ENCODE peak calls at places on chromosome 4, in four cellular contexts. Z is tibial artery, S is thoracic aorta, T is GM06990. G is an unnamed sample.

GRCh38 chr4:37601527-37601926 is 84.6 kb downstream of the RELL1 start:
- DNase-seq in S (no peak), Z (no peak), T (no peak), G (no peak)

GRCh38 chr4:82984459-82984858 is 26.2 kb downstream of the LIN54 start:
- DNase-seq in Z (no peak), S (no peak), T (no peak), G (no peak)

GRCh38 chr4:165384608-165385007 is 5.8 kb downstream of the CPE start:
- DNase-seq in Z (no peak), T (no peak), S (no peak), G (no peak)

GRCh38 chr4:145170209-145170608 is 10.2 kb downstream of the OTUD4 start:
- DNase-seq in S (no peak), Z (no peak), T (no peak), G (no peak)

GRCh38 chr4:15702941-15703403 is at the start of gene BST1:
- DNase-seq in T (peak), S (no peak), Z (peak), G (peak)

GRCh38 chr4:102599887-102600286 is 98.7 kb downstream of the NFKB1 start:
- DNase-seq in T (no peak), S (no peak), Z (no peak), G (no peak)

GRCh38 chr4:147049940-147050852 is 104.5 kb upstream of the TTC29 start:
- DNase-seq in T (no peak), S (no peak), Z (no peak), G (no peak)

GRCh38 chr4:168615294-168615693 is 118.4 kb downstream of the PALLD start:
- DNase-seq in S (no peak), T (no peak), Z (no peak), G (no peak)

GRCh38 chr4:19521151-19521550 is 730.6 kb upstream of the SLIT2 start:
- DNase-seq in T (no peak), Z (no peak), S (no peak), G (no peak)

GRCh38 chr4:90845777-90846176 is 718.6 kb downstream of the CCSER1 start:
- DNase-seq in S (no peak), Z (no peak), T (no peak), G (no peak)

GRCh38 chr4:183149968-183150539 is 51.0 kb downstream of the WWC2 start:
- DNase-seq in T (no peak), S (no peak), Z (no peak), G (no peak)

GRCh38 chr4:150310159-150310895 is 232.1 kb downstream of the DCLK2 start:
- DNase-seq in Z (no peak), T (no peak), S (no peak), G (no peak)

GRCh38 chr4:5050520-5050955 is 742 bp upstream of the STK32B start:
- DNase-seq in T (peak), S (no peak), Z (peak), G (peak)

DNA sequence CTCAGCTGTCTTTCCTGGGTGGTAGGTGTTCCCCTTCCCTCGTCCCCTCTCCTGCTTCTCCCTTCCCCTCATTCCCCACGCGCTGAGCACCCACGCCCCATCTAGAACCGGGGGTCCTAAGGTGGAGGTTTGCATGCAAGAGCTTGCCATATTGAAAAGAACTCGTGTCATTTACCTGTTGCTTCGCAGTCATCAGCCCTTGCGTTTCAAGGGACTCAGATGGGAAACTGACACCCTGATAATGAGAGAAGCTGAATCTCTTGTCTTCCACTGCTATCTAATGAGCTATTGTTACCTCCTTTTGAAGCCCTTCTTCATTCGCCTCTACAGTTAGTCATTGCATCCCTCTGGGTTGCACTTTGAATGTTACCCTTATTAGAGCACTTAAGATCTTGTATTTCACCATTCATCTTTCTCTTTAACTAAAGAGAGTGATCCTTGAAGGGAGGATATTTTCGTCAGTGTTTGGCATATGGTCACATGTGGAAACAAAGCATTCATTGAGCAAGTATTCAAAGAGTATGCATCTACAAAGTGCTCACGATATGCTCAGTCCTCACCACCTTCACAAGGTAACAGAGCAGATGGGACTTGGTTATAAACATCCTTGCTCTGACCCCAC is 25.7 kb downstream of the ARL9 start:
- DNase-seq in T (no peak), S (no peak), Z (no peak), G (no peak)
- H3K4me3 ChIP-seq in T (no peak), S (peak), Z (peak), G (peak)

DNA sequence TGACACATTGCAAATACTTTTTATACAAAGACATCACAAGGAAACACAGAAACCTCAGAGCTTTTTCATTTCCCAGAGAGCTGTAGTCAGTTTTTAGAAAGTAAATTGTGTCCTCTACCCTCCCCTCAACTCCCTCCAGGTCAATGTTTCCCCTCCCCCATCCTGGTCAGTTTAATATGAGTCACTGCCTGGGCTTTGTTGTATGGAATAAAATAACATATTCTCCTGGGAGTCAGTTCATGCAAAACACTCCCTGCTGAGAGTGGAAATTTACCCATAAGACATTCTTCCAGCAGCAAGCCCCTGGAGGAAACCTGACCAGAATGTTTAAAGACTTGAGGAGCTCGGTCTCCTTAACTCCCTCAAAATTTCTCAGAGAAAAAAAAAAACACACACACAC is 270.1 kb upstream of the LDB2 start:
- DNase-seq in T (no peak), S (no peak), Z (no peak), G (no peak)
- H3K4me3 ChIP-seq in T (no peak), S (peak), Z (no peak), G (no peak)

GRCh38 chr4:176782794-176783193 is 9.9 kb downstream of the VEGFC start:
- DNase-seq in S (no peak), Z (no peak), T (no peak), G (no peak)
- H3K4me3 ChIP-seq in S (no peak), Z (no peak), T (no peak), G (no peak)

DNA sequence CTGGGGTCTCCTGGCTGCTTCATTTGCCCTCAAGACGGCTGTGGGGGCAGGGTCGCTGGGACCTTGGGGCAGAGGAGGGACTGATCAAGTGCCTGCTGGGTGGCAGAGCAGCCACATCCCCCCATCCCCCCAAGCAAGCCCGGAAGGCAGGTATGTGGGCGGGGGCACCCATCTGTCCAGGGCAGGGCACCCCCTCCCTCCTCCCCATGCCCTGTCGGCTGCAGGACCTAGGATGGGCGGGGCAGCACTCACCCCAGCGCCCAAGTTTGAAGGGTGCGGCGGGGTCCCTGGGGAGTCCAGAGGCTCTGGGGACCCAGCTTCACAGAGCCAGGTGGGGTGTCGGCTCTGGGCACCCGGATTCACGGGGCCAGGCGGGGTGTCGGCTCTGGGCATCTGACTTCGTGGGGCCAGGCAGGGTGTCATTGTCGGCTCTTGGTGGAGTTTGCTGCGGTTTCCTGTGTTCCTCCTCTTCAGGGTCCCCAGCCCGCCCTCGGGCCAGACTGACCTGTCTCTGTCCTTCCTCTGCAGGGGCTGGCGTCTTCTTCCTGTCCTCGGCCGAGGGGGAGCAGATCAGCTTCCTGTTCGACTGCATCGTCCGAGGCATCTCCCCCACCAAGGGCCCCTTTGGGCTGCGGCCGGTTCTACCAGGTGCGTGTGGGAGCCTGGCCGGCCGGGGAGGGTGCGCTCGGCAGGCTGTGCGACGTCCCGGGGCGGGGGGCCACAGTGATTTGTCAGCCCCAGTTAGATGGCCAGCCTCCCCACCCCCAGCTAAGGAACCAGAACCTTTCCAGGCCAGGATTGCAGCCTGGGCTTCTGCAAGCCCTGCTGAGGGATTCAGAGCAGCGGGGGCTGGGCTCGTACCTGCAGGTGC is 22.1 kb downstream of the DOK7 start:
- DNase-seq in Z (no peak), S (no peak), T (peak), G (no peak)
- H3K4me3 ChIP-seq in Z (no peak), S (peak), T (peak), G (no peak)

DNA sequence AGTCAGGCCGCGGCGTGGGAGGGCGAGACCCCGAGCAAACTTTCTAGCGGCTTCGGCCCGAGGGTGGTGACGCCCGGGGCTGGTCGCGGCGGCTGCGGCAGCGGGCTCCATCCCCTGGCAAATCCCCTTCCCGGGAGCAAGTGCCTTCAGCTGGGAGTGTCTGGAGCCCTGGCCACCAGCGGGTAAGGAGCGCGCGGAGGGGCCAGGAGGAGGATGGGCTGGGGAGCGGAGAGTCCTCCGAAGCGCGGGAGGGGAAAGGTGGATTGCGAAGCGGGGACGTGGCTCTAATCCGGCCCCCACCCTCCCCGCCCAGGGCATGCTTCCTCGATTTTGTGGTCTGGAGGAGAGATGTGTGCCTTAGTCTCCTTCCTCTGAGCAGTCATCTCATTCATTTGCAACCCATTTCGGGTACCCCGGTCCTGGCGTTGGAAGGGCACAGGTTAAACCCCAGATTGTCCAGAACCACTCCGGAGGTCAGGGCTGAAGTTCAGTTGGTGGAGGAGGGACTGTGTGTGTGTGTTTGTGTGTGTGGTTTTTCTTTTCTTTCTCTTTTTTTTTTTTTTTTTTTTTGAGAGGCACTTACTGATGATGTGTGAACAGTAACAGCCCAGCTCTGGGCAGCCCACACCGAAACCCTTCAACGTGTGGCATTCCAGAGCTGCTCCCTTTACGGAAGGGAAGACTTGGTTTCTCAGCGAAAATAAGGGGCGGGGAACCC is 499 bp downstream of the SGMS2 start:
- DNase-seq in T (no peak), S (peak), Z (peak), G (peak)
- H3K4me3 ChIP-seq in T (peak), S (peak), Z (peak), G (peak)

GRCh38 chr4:76582817-76583087 is 147.7 kb downstream of the SHROOM3 start:
- DNase-seq in Z (no peak), S (no peak), T (no peak), G (no peak)

GRCh38 chr4:76584235-76585152 is 149.5 kb downstream of the SHROOM3 start:
- DNase-seq in T (no peak), S (no peak), Z (no peak), G (no peak)

GRCh38 chr4:76585897-76586360 is 150.9 kb downstream of the SHROOM3 start:
- DNase-seq in S (peak), T (peak), Z (peak), G (no peak)

GRCh38 chr4:76588268-76588667 is 153.2 kb downstream of the SHROOM3 start:
- DNase-seq in S (no peak), T (no peak), Z (no peak), G (no peak)

GRCh38 chr4:76585270-76585669 is 150.2 kb downstream of the SHROOM3 start:
- DNase-seq in Z (no peak), T (no peak), S (no peak), G (no peak)
- H3K4me3 ChIP-seq in Z (peak), T (no peak), S (peak), G (no peak)

GRCh38 chr4:158171456-158171790 is 1.4 kb downstream of the GASK1B start:
- DNase-seq in T (no peak), S (no peak), Z (no peak), G (no peak)
- H3K4me3 ChIP-seq in T (peak), S (peak), Z (peak), G (peak)

G was measured in esophagus muscularis mucosa.